ENCODE peak calls at places on chromosome 17, in ten cellular contexts. One of them, this sample, is unnamed.

GRCh38 chr17:75817571-75817970 is 26.6 kb downstream of the UNC13D start:
- DNase-seq in A673: no peak
- DNase-seq in activated T-helper 2 cell treated with anti-CD3 and anti-CD28 coated beads, Interferon-gamma antibody, Interleukin-2, Interleukin-4, amounts not matched to agents 10 μg/mL and 5 μg/mL and 100 μg/mL, durations not matched to agents 14 hours and 24 hours and 36 hours: no peak
- DNase-seq in A549: no peak
- DNase-seq in NCI-H2029: no peak
- DNase-seq in activated naive CD4-positive, alpha-beta T cell: no peak
- DNase-seq in NCI-H1417 treated with DMSO at 0.1 percent for 48 hours: no peak
- DNase-seq in NCI-H774: no peak
- DNase-seq in NCI-H2081: no peak
- DNase-seq in cardiac muscle cell: no peak
- DNase-seq in this sample: no peak

GRCh38 chr17:18041776-18042175 is 2.6 kb downstream of the GID4 start:
- DNase-seq in A673: no peak
- DNase-seq in activated T-helper 2 cell treated with anti-CD3 and anti-CD28 coated beads, Interferon-gamma antibody, Interleukin-2, Interleukin-4, amounts not matched to agents 10 μg/mL and 5 μg/mL and 100 μg/mL, durations not matched to agents 14 hours and 24 hours and 36 hours: no peak
- DNase-seq in A549: peak
- DNase-seq in NCI-H2029: no peak
- DNase-seq in activated naive CD4-positive, alpha-beta T cell: no peak
- DNase-seq in NCI-H1417 treated with DMSO at 0.1 percent for 48 hours: no peak
- DNase-seq in NCI-H774: no peak
- DNase-seq in NCI-H2081: no peak
- DNase-seq in cardiac muscle cell: peak
- DNase-seq in this sample: no peak

GRCh38 chr17:17051791-17052461 is 9.7 kb downstream of the MPRIP start:
- DNase-seq in A673: no peak
- DNase-seq in activated T-helper 2 cell treated with anti-CD3 and anti-CD28 coated beads, Interferon-gamma antibody, Interleukin-2, Interleukin-4, amounts not matched to agents 10 μg/mL and 5 μg/mL and 100 μg/mL, durations not matched to agents 14 hours and 24 hours and 36 hours: no peak
- DNase-seq in A549: no peak
- DNase-seq in NCI-H2029: no peak
- DNase-seq in activated naive CD4-positive, alpha-beta T cell: no peak
- DNase-seq in NCI-H1417 treated with DMSO at 0.1 percent for 48 hours: no peak
- DNase-seq in NCI-H774: no peak
- DNase-seq in NCI-H2081: peak
- DNase-seq in cardiac muscle cell: no peak
- DNase-seq in this sample: no peak

GRCh38 chr17:50661795-50662391 is 27.2 kb downstream of the ABCC3 start:
- DNase-seq in A673: peak
- DNase-seq in activated T-helper 2 cell treated with anti-CD3 and anti-CD28 coated beads, Interferon-gamma antibody, Interleukin-2, Interleukin-4, amounts not matched to agents 10 μg/mL and 5 μg/mL and 100 μg/mL, durations not matched to agents 14 hours and 24 hours and 36 hours: no peak
- DNase-seq in A549: peak
- DNase-seq in NCI-H2029: peak
- DNase-seq in activated naive CD4-positive, alpha-beta T cell: no peak
- DNase-seq in NCI-H1417 treated with DMSO at 0.1 percent for 48 hours: no peak
- DNase-seq in NCI-H774: no peak
- DNase-seq in NCI-H2081: peak
- DNase-seq in cardiac muscle cell: peak
- DNase-seq in this sample: peak

GRCh38 chr17:7956208-7956965 is 24.4 kb downstream of the CNTROB start:
- DNase-seq in A673: no peak
- DNase-seq in activated T-helper 2 cell treated with anti-CD3 and anti-CD28 coated beads, Interferon-gamma antibody, Interleukin-2, Interleukin-4, amounts not matched to agents 10 μg/mL and 5 μg/mL and 100 μg/mL, durations not matched to agents 14 hours and 24 hours and 36 hours: no peak
- DNase-seq in A549: no peak
- DNase-seq in NCI-H2029: no peak
- DNase-seq in activated naive CD4-positive, alpha-beta T cell: no peak
- DNase-seq in NCI-H1417 treated with DMSO at 0.1 percent for 48 hours: no peak
- DNase-seq in NCI-H774: no peak
- DNase-seq in NCI-H2081: no peak
- DNase-seq in cardiac muscle cell: peak
- DNase-seq in this sample: no peak

GRCh38 chr17:40075216-40076100 is 12.7 kb downstream of the THRA start:
- DNase-seq in A673: peak
- DNase-seq in activated T-helper 2 cell treated with anti-CD3 and anti-CD28 coated beads, Interferon-gamma antibody, Interleukin-2, Interleukin-4, amounts not matched to agents 10 μg/mL and 5 μg/mL and 100 μg/mL, durations not matched to agents 14 hours and 24 hours and 36 hours: peak
- DNase-seq in A549: peak
- DNase-seq in NCI-H2029: peak
- DNase-seq in activated naive CD4-positive, alpha-beta T cell: peak
- DNase-seq in NCI-H1417 treated with DMSO at 0.1 percent for 48 hours: peak
- DNase-seq in NCI-H774: peak
- DNase-seq in NCI-H2081: peak
- DNase-seq in cardiac muscle cell: peak
- DNase-seq in this sample: peak

GRCh38 chr17:80866050-80866793 is 125.4 kb upstream of the CHMP6 start:
- DNase-seq in A673: peak
- DNase-seq in activated T-helper 2 cell treated with anti-CD3 and anti-CD28 coated beads, Interferon-gamma antibody, Interleukin-2, Interleukin-4, amounts not matched to agents 10 μg/mL and 5 μg/mL and 100 μg/mL, durations not matched to agents 14 hours and 24 hours and 36 hours: peak
- DNase-seq in A549: peak
- DNase-seq in NCI-H2029: peak
- DNase-seq in activated naive CD4-positive, alpha-beta T cell: no peak
- DNase-seq in NCI-H1417 treated with DMSO at 0.1 percent for 48 hours: no peak
- DNase-seq in NCI-H774: peak
- DNase-seq in NCI-H2081: peak
- DNase-seq in cardiac muscle cell: peak
- DNase-seq in this sample: peak

GRCh38 chr17:50205111-50205821 is 3.8 kb upstream of the COL1A1 start:
- DNase-seq in A673: no peak
- DNase-seq in activated T-helper 2 cell treated with anti-CD3 and anti-CD28 coated beads, Interferon-gamma antibody, Interleukin-2, Interleukin-4, amounts not matched to agents 10 μg/mL and 5 μg/mL and 100 μg/mL, durations not matched to agents 14 hours and 24 hours and 36 hours: no peak
- DNase-seq in A549: no peak
- DNase-seq in NCI-H2029: no peak
- DNase-seq in activated naive CD4-positive, alpha-beta T cell: no peak
- DNase-seq in NCI-H1417 treated with DMSO at 0.1 percent for 48 hours: no peak
- DNase-seq in NCI-H774: no peak
- DNase-seq in NCI-H2081: no peak
- DNase-seq in cardiac muscle cell: peak
- DNase-seq in this sample: no peak

GRCh38 chr17:44389723-44390202 is 314 bp upstream of the ITGA2B start:
- DNase-seq in A673: no peak
- DNase-seq in activated T-helper 2 cell treated with anti-CD3 and anti-CD28 coated beads, Interferon-gamma antibody, Interleukin-2, Interleukin-4, amounts not matched to agents 10 μg/mL and 5 μg/mL and 100 μg/mL, durations not matched to agents 14 hours and 24 hours and 36 hours: no peak
- DNase-seq in A549: no peak
- DNase-seq in NCI-H2029: no peak
- DNase-seq in activated naive CD4-positive, alpha-beta T cell: no peak
- DNase-seq in NCI-H1417 treated with DMSO at 0.1 percent for 48 hours: no peak
- DNase-seq in NCI-H774: no peak
- DNase-seq in NCI-H2081: no peak
- DNase-seq in cardiac muscle cell: no peak
- DNase-seq in this sample: no peak